ENCODE peak calls at places on chromosomes 12 and 14, in five cellular contexts. R is astrocyte; W is mucosa of descending colon; O is stimulated activated CD4-positive, alpha-beta T cell treated with anti-CD3 and anti-CD28 coated beads, Interleukin-15, amount 100 ng/mL, for 24 hours; V is activated CD4-positive, CD25-positive, alpha-beta regulatory T cell. L is an unnamed sample.

GRCh38 chr12:111066744-111067437 is 146.5 kb upstream of the MYL2 start:
- DNase-seq in R (no peak), W (no peak), O (no peak), V (no peak), L (no peak)

GRCh38 chr12:74293689-74294131 is 243.9 kb upstream of the ATXN7L3B start:
- DNase-seq in R (no peak), W (no peak), O (no peak), V (no peak), L (no peak)

GRCh38 chr12:27013606-27014084 is 539 bp downstream of the TM7SF3 start:
- DNase-seq in R (peak; percentile 20), W (no peak), O (no peak), V (no peak), L (peak; percentile 49)

GRCh38 chr12:98587084-98587483 is 6.4 kb upstream of the SLC25A3 start:
- DNase-seq in R (no peak), W (no peak), O (no peak), V (no peak), L (no peak)

GRCh38 chr12:123524378-123524777 is 9.1 kb downstream of the RILPL1 start:
- DNase-seq in R (no peak), W (no peak), O (no peak), V (no peak), L (no peak)

GRCh38 chr14:99437706-99438105 is 43.0 kb downstream of the SETD3 start:
- DNase-seq in R (no peak), W (no peak), O (no peak), V (no peak), L (no peak)

GRCh38 chr14:90658541-90658967 is 157.7 kb downstream of the TTC7B start:
- DNase-seq in R (peak; percentile 85), W (no peak), O (peak; percentile 39), V (no peak), L (peak; percentile 62)

GRCh38 chr12:111757361-111758119 is 9.2 kb upstream of the ALDH2 start:
- DNase-seq in R (peak; percentile 57), W (peak; percentile 50), O (no peak), V (no peak), L (peak; percentile 66)

GRCh38 chr14:101063121-101063520 is 159.6 kb upstream of the RTL1 start:
- DNase-seq in R (no peak), W (no peak), O (no peak), V (no peak), L (no peak)

GRCh38 chr12:132451172-132451835 is 38.6 kb upstream of the FBRSL1 start:
- DNase-seq in R (no peak), W (peak; percentile 25), O (no peak), V (no peak), L (no peak)

GRCh38 chr14:72186461-72187035 is 254.3 kb downstream of the RGS6 start:
- DNase-seq in R (no peak), W (no peak), O (no peak), V (no peak), L (peak; percentile 58)

GRCh38 chr14:51564986-51565604 is 86.6 kb upstream of the FRMD6 start:
- DNase-seq in R (no peak), W (no peak), O (no peak), V (no peak), L (no peak)

GRCh38 chr12:68944296-68945076 is 11.5 kb upstream of the CPM start:
- DNase-seq in R (no peak), W (no peak), O (no peak), V (no peak), L (no peak)

GRCh38 chr12:65885312-65885711 is 61.0 kb downstream of the HMGA2 start:
- DNase-seq in R (no peak), W (no peak), O (no peak), V (no peak), L (no peak)

GRCh38 chr12:52228366-52228765 is 4.7 kb upstream of the KRT7 start:
- DNase-seq in R (no peak), W (no peak), O (no peak), V (no peak), L (no peak)

GRCh38 chr12:56766535-56766934 is 3.4 kb downstream of the HSD17B6 start:
- DNase-seq in R (no peak), W (no peak), O (no peak), V (no peak), L (peak; percentile 81)

GRCh38 chr14:37179896-37180502 is 7.6 kb upstream of the SLC25A21 start:
- DNase-seq in R (peak; percentile 6), W (no peak), O (no peak), V (no peak), L (no peak)

GRCh38 chr12:27931390-27931789 is 41.1 kb downstream of the PTHLH start:
- DNase-seq in R (peak; percentile 8), W (no peak), O (no peak), V (no peak), L (no peak)

GRCh38 chr14:44180975-44181374 is 326.1 kb downstream of the FSCB start:
- DNase-seq in R (no peak), W (no peak), O (no peak), V (no peak), L (no peak)

GRCh38 chr12:88432536-88433462 is 147.5 kb downstream of the KITLG start:
- DNase-seq in R (no peak), W (no peak), O (no peak), V (no peak), L (no peak)

GRCh38 chr14:93970967-93971634 is 5.3 kb downstream of the ASB2 start:
- DNase-seq in R (no peak), W (peak; percentile 55), O (peak; percentile 78), V (peak; percentile 46), L (no peak)

GRCh38 chr12:190881-191280 is 23.1 kb downstream of the SLC6A12 start:
- DNase-seq in R (no peak), W (no peak), O (no peak), V (no peak), L (no peak)

GRCh38 chr12:10212623-10213131 is at the start of gene GABARAPL1:
- DNase-seq in R (peak; percentile 61), W (peak; percentile 89), O (peak; percentile 77), V (peak; percentile 59), L (no peak)

GRCh38 chr14:94483071-94483451 is 7.1 kb upstream of the SERPINA9 start:
- DNase-seq in R (no peak), W (no peak), O (no peak), V (no peak), L (no peak)

GRCh38 chr12:49880756-49881390 is 22.8 kb downstream of the FAIM2 start:
- DNase-seq in R (no peak), W (peak; percentile 9), O (no peak), V (no peak), L (no peak)

GRCh38 chr12:105562727-105563072 is 232.2 kb downstream of the C12orf75 start:
- DNase-seq in R (no peak), W (peak; percentile 30), O (no peak), V (no peak), L (no peak)

GRCh38 chr12:108843187-108843586 is 14.2 kb downstream of the SSH1 start:
- DNase-seq in R (no peak), W (no peak), O (no peak), V (no peak), L (no peak)

GRCh38 chr12:50579757-50580267 is 75.0 kb downstream of the DIP2B start:
- DNase-seq in R (peak; percentile 51), W (no peak), O (no peak), V (no peak), L (no peak)

GRCh38 chr14:101224356-101225115 is 321.0 kb upstream of the RTL1 start:
- DNase-seq in R (no peak), W (no peak), O (no peak), V (no peak), L (no peak)

GRCh38 chr12:116726749-116727148 is 11.1 kb downstream of the SPRING1 start:
- DNase-seq in R (no peak), W (no peak), O (no peak), V (no peak), L (no peak)

GRCh38 chr14:65850429-65851145 is 438.1 kb downstream of the FUT8 start:
- DNase-seq in R (no peak), W (peak; percentile 32), O (peak; percentile 65), V (peak; percentile 37), L (no peak)

GRCh38 chr14:57291692-57292647 is 23.2 kb downstream of the AP5M1 start:
- DNase-seq in R (no peak), W (no peak), O (no peak), V (no peak), L (no peak)

GRCh38 chr12:60724984-60725383 is 1129.2 kb downstream of the SLC16A7 start:
- DNase-seq in R (no peak), W (no peak), O (no peak), V (no peak), L (no peak)

GRCh38 chr12:3863756-3864155 is 9.4 kb downstream of the PARP11 start:
- DNase-seq in R (no peak), W (no peak), O (no peak), V (no peak), L (no peak)

GRCh38 chr12:113180333-113180732 is 4.9 kb downstream of the DDX54 start:
- DNase-seq in R (no peak), W (no peak), O (no peak), V (no peak), L (no peak)

L was measured in pons.